ENCODE peak calls at places on chromosomes 6 and 20, in six cellular contexts. Y is AG09309, N is A549, O is upper lobe of right lung, M is cardiac muscle cell, Q is GM06990. P is an unnamed sample.

GRCh38 chr6:108157972-108158441 is 7.8 kb upstream of the NR2E1 start:
- DNase-seq in N (no peak), M (no peak), O (no peak), Y (no peak), Q (no peak), P (no peak)

GRCh38 chr6:127301199-127301700 is 34.6 kb downstream of the RNF146 start:
- DNase-seq in Y (no peak), Q (no peak), O (no peak), N (no peak), M (peak; percentile 55), P (no peak)

GRCh38 chr6:52503344-52503747 is 73.5 kb downstream of the TRAM2 start:
- DNase-seq in N (no peak), O (no peak), Y (no peak), Q (no peak), M (no peak), P (no peak)

GRCh38 chr6:137013031-137013430 is 31.7 kb downstream of the IL20RA start:
- DNase-seq in O (no peak), Q (no peak), Y (no peak), M (no peak), N (no peak), P (no peak)

GRCh38 chr6:35427435-35427834 is 24.7 kb upstream of the FANCE start:
- DNase-seq in M (no peak), Q (no peak), O (no peak), Y (no peak), N (no peak), P (no peak)

GRCh38 chr6:43052842-43053544 is 658 bp downstream of the CUL7 start:
- DNase-seq in N (no peak), O (no peak), M (peak; percentile 41), Y (no peak), Q (peak; percentile 38), P (no peak)

GRCh38 chr6:7050911-7051779 is 56.6 kb upstream of the RREB1 start:
- DNase-seq in M (peak; percentile 75), Q (peak; percentile 51), O (peak; percentile 84), Y (peak; percentile 53), N (no peak), P (no peak)

GRCh38 chr20:35135867-35136586 is 11.1 kb downstream of the EDEM2 start:
- DNase-seq in Y (no peak), N (no peak), M (peak; percentile 89), Q (no peak), O (no peak), P (no peak)

GRCh38 chr20:45456632-45457031 is 12.9 kb upstream of the WFDC2 start:
- DNase-seq in Y (no peak), M (peak; percentile 17), Q (no peak), N (no peak), O (no peak), P (no peak)

GRCh38 chr6:111477481-111477938 is 5.5 kb downstream of the REV3L start:
- DNase-seq in Y (no peak), M (no peak), Q (peak; percentile 43), O (no peak), N (no peak), P (no peak)

GRCh38 chr6:147192278-147192911 is 11.8 kb upstream of the STXBP5 start:
- DNase-seq in N (no peak), M (no peak), Q (no peak), O (no peak), Y (no peak), P (no peak)

GRCh38 chr20:44071526-44072111 is 115.4 kb downstream of the JPH2 start:
- DNase-seq in Q (no peak), N (no peak), Y (no peak), M (no peak), O (peak; percentile 28), P (no peak)

GRCh38 chr6:25889877-25890853 is 16.1 kb upstream of the SLC17A3 start:
- DNase-seq in M (peak; percentile 78), O (no peak), Q (no peak), N (no peak), Y (peak; percentile 18), P (peak; percentile 19)

GRCh38 chr6:157227202-157228166 is 95.8 kb downstream of the TMEM242 start:
- DNase-seq in M (no peak), Q (no peak), O (peak; percentile 37), N (peak; percentile 27), Y (no peak), P (no peak)

GRCh38 chr6:149015224-149015876 is 268.5 kb downstream of the UST start:
- DNase-seq in M (peak; percentile 76), N (no peak), O (no peak), Y (no peak), Q (no peak), P (no peak)

GRCh38 chr6:126091507-126091906 is 105.2 kb downstream of the TRMT11 start:
- DNase-seq in Y (no peak), N (no peak), M (no peak), Q (no peak), O (no peak), P (no peak)

DNA sequence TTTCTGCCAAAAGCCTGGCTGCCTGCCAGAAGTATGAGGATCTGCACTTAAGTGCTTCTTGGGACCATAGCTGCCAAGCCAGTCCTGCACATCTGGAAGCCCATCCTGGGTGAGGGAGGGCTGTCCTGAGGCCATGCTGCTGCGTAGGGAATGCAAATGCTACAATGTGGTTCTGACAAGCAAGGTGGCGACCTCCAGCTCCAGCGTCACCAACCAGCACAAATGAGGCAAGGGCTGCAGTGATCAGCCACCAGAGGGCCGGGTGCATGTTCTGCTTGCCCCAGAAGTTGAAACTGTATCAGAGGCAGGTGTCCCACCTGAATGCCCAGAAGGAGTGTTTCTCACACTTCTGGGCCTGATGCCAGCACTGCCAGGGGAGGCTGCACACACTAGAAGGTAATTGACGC is 99.1 kb upstream of the KCNQ5 start:
- DNase-seq in N (peak; percentile 1), Y (no peak), M (no peak), O (no peak), Q (peak; percentile 24), P (peak; percentile 6)
- TF ChIP-seq CTCF in N (no peak), Y (no peak), M (no peak), O (no peak), Q (peak; percentile 60), P (peak; percentile 21)

DNA sequence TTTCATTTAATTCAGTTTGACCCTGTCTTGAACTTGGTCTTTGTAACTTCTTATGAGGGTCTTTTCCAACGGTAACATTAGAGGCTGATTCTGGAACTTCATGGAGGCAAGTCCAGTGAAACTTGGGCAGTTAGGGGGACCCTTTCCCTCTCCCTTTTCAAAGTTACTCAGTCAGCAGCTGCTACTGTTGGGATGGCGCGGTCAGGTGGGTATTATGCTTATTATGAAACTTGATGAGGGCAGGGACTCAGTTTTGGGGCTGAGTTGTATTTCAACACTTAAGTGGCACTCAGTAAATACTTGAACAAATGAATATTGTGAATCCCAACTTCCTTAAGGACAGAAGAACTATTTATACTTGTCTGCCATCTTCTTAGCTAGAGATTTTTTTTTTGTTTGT is 20.8 kb downstream of the TOP1 start:
- DNase-seq in Q (no peak), O (no peak), M (no peak), Y (no peak), N (no peak), P (no peak)
- H3K4me3 ChIP-seq in Q (no peak overlapping the region), O (no peak overlapping the region), M (no peak overlapping the region), Y (no peak overlapping the region), N (no peak overlapping the region), P (no peak overlapping the region)

GRCh38 chr20:53660078-53660909 is 66.7 kb upstream of the ZNF217 start:
- DNase-seq in N (peak; percentile 36), M (peak; percentile 48), Y (no peak), Q (peak; percentile 56), O (no peak), P (no peak)
- TF ChIP-seq CTCF in N (no peak), M (no peak), Y (no peak), Q (no peak), O (no peak), P (no peak)

DNA sequence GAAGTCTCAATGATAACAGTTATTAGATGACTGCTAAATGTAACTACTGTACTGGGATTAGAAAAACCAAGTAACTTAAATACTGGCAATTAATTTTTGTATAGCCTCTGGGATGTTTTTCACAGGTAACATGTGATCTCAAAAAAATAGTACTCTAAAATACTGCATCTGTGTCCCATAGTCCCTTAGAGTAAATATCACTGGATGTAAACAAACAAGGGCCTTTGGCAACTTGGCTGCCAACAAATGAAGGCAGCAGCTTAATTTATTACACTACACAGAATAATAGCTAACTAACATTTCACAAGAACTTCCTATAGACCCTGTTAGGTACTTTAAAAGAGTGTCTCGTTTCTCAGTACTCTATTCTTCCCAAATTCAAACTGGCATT is 14.0 kb downstream of the ARHGAP18 start:
- DNase-seq in M (no peak), Y (no peak), O (no peak), Q (no peak), N (no peak), P (no peak)
- H3K4me3 ChIP-seq in M (no peak overlapping the region), Y (no peak overlapping the region), O (no peak overlapping the region), Q (no peak overlapping the region), N (no peak overlapping the region), P (no peak overlapping the region)

DNA sequence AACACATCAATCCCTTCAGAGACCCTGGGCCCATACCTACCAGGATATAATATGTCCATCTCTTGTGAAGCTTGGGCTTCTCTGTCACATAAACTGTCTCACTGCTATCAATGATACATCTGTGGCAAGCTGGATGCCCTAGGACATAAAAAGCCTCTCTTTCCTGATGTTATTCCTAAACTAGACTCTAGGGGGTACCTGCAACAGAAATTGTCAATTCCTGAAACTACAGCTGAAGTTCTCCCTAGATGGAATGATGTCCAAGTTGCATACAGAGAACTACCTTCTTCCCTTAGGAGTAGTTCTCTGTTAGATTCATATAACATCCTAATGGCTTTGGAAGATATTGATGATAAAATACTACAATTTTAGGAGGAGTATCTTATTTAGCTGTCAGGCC is 35.8 kb downstream of the TBX18 start:
- DNase-seq in M (peak; percentile 48), Y (no peak), N (peak; percentile 10), Q (no peak), O (no peak), P (no peak)
- TF ChIP-seq CTCF in M (peak; percentile 46), Y (peak; percentile 45), N (no peak), Q (peak; percentile 40), O (peak; percentile 23), P (peak; percentile 43)

P was measured in HFF-Myc.